ENCODE peak calls at places on chromosomes 5 and 9, in four cellular contexts. One of them, this sample, is unnamed. For H3K4me1, the result is how much of the 10 kb centered on the place peaks cover.

GRCh38 chr5:87674235-87674634 is 261.5 kb upstream of the CCNH start:
- DNase-seq in psoas muscle: no peak
- DNase-seq in spleen: no peak
- DNase-seq in suprapubic skin: no peak
- DNase-seq in this sample: no peak

GRCh38 chr9:137172907-137173794 is 1.3 kb upstream of the TMEM210 start:
- DNase-seq in psoas muscle: no peak
- DNase-seq in spleen: no peak
- DNase-seq in suprapubic skin: no peak
- DNase-seq in this sample: no peak

GRCh38 chr5:7668627-7669026 is 182.3 kb downstream of the CFAP90 start:
- DNase-seq in psoas muscle: no peak
- DNase-seq in spleen: no peak
- DNase-seq in suprapubic skin: no peak
- DNase-seq in this sample: no peak

GRCh38 chr5:69414885-69415583 is at the start of gene MARVELD2:
- DNase-seq in psoas muscle: peak
- DNase-seq in spleen: peak
- DNase-seq in suprapubic skin: peak
- DNase-seq in this sample: no peak

GRCh38 chr9:113155911-113156559 is 5.2 kb downstream of the SLC31A2 start:
- DNase-seq in psoas muscle: no peak
- DNase-seq in spleen: no peak
- DNase-seq in suprapubic skin: no peak
- DNase-seq in this sample: no peak

GRCh38 chr5:59496524-59497134 is 396.9 kb downstream of the PDE4D start:
- DNase-seq in psoas muscle: no peak
- DNase-seq in spleen: peak
- DNase-seq in suprapubic skin: no peak
- DNase-seq in this sample: no peak

GRCh38 chr5:137032929-137033328 is 466.2 kb downstream of the SPOCK1 start:
- DNase-seq in psoas muscle: no peak
- DNase-seq in spleen: no peak
- DNase-seq in suprapubic skin: no peak
- DNase-seq in this sample: no peak

GRCh38 chr5:117892360-117892759 is 1096.0 kb downstream of the DTWD2 start:
- DNase-seq in psoas muscle: no peak
- DNase-seq in spleen: no peak
- DNase-seq in suprapubic skin: no peak
- DNase-seq in this sample: no peak

GRCh38 chr5:439636-440035 is 3.3 kb upstream of the EXOC3 start:
- DNase-seq in psoas muscle: peak
- DNase-seq in spleen: peak
- DNase-seq in suprapubic skin: peak
- DNase-seq in this sample: no peak

GRCh38 chr5:140570058-140570457 is 5.4 kb downstream of the SLC35A4 start:
- DNase-seq in psoas muscle: peak
- DNase-seq in spleen: no peak
- DNase-seq in suprapubic skin: no peak
- DNase-seq in this sample: no peak

GRCh38 chr9:101968392-101968791 is 229.9 kb upstream of the GRIN3A start:
- DNase-seq in psoas muscle: no peak
- DNase-seq in spleen: no peak
- DNase-seq in suprapubic skin: no peak
- DNase-seq in this sample: no peak
- H3K4me1 ChIP-seq in psoas muscle: under half
- H3K4me1 ChIP-seq in spleen: under half
- H3K4me1 ChIP-seq in suprapubic skin: under half
- H3K4me1 ChIP-seq in this sample: under half

GRCh38 chr5:103755974-103756373 is 193.4 kb upstream of the NUDT12 start:
- DNase-seq in psoas muscle: no peak
- DNase-seq in spleen: no peak
- DNase-seq in suprapubic skin: no peak
- DNase-seq in this sample: no peak
- TF ChIP-seq CTCF in psoas muscle: no peak
- TF ChIP-seq CTCF in spleen: no peak
- TF ChIP-seq CTCF in suprapubic skin: no peak
- TF ChIP-seq CTCF in this sample: no peak

GRCh38 chr9:2817987-2818386 is 25.9 kb downstream of the PUM3 start:
- DNase-seq in psoas muscle: no peak
- DNase-seq in spleen: no peak
- DNase-seq in suprapubic skin: no peak
- DNase-seq in this sample: no peak

GRCh38 chr9:2818486-2819121 is 25.3 kb downstream of the PUM3 start:
- DNase-seq in psoas muscle: no peak
- DNase-seq in spleen: no peak
- DNase-seq in suprapubic skin: no peak
- DNase-seq in this sample: no peak

GRCh38 chr9:2816476-2817141 is 27.3 kb downstream of the PUM3 start:
- DNase-seq in psoas muscle: no peak
- DNase-seq in spleen: no peak
- DNase-seq in suprapubic skin: no peak
- DNase-seq in this sample: no peak

GRCh38 chr9:2821855-2822254 is 22.0 kb downstream of the PUM3 start:
- DNase-seq in psoas muscle: no peak
- DNase-seq in spleen: no peak
- DNase-seq in suprapubic skin: no peak
- DNase-seq in this sample: no peak

DNA sequence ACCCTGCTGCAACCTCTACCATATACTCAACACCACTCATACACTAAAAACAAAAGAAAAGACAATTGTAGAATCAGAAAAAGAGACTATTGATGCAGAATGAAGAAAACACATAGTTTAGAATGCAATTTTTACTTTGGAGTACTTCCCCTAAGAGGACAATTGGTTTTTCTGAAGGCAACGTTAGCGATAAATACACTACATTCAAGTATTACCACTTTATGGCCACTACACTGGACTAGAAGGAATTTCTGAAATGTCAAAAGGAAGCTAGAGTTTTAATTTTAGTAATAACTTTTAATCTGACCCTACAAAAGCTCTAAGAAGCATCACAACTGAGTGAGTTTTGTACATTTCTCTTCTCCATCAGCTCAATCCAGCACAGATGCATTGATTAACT is 24.7 kb downstream of the PUM3 start:
- DNase-seq in psoas muscle: no peak
- DNase-seq in spleen: no peak
- DNase-seq in suprapubic skin: no peak
- DNase-seq in this sample: no peak
- H3K4me1 ChIP-seq in psoas muscle: under half
- H3K4me1 ChIP-seq in spleen: under half
- H3K4me1 ChIP-seq in suprapubic skin: under half
- H3K4me1 ChIP-seq in this sample: under half

DNA sequence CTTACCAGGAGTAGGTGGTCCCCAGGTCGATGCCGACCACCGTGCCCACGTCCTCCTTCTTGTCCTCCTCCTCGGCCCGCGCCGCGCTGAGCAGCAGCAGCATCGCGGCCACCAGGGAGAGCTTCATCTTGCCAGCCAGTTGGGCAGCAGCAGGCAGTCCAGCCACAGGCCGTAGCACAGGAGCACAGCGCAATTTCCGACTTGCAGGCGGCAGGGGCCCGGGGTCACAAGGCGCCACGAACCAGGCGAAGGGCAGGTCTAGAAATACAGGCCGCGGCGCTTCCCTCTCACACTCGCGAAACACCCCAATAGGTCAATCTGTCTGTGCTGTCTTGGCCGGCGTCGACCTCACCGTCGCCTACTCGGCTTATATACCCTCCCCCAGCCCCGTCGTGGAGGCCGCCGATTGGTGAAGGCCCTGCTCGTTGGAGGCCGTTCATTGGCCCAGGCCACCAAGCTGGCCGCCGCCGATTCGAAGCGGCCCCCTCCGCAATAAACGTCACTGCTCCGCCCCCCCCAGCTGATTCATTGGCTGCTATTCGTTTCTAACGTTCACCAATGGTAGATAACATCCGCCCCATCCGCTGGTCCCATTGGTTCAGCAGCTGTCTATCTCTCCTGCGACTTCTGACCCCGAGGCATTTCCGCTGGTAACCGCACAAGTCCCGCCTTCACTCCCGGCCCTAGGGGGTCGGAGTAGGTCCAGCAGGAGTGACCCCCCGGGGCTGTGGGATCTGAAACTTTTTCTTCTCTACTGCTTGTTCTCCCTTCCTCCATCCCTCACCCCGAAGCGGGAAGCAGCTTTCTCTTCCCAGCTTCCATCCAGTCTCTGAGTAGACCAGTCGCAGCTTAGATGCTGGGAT is at the start of gene HSPA5:
- DNase-seq in psoas muscle: peak
- DNase-seq in spleen: peak
- DNase-seq in suprapubic skin: peak
- DNase-seq in this sample: peak
- TF ChIP-seq CTCF in psoas muscle: no peak
- TF ChIP-seq CTCF in spleen: no peak
- TF ChIP-seq CTCF in suprapubic skin: peak
- TF ChIP-seq CTCF in this sample: peak

DNA sequence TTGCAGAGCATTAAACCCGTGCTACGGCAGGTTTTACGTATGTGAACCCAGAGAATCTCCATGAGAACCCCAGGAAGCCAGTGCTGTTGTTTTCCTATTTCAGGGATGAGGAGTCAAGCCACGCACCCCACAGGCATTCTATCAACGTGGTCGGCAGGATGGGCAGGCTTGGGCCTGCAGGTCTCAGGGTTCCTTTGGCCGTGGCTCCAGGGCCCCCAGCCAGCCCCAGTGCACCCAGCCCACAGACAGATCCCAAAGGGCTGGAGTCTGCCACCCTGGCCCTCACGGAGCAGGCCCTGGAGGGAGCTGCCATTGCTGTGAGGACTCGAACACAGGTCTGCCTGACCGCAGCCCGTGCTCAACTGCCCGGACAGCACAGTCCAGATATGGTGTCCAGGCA is 77.1 kb upstream of the STXBP1 start:
- DNase-seq in psoas muscle: no peak
- DNase-seq in spleen: no peak
- DNase-seq in suprapubic skin: no peak
- DNase-seq in this sample: no peak
- H3K4me1 ChIP-seq in psoas muscle: under half
- H3K4me1 ChIP-seq in spleen: under half
- H3K4me1 ChIP-seq in suprapubic skin: under half
- H3K4me1 ChIP-seq in this sample: half or more

GRCh38 chr5:54646285-54647101 is 128.9 kb downstream of the SNX18 start:
- DNase-seq in psoas muscle: peak
- DNase-seq in spleen: peak
- DNase-seq in suprapubic skin: peak
- DNase-seq in this sample: peak
- TF ChIP-seq CTCF in psoas muscle: no peak
- TF ChIP-seq CTCF in spleen: peak
- TF ChIP-seq CTCF in suprapubic skin: no peak
- TF ChIP-seq CTCF in this sample: peak

GRCh38 chr9:127109212-127109711 is 13.2 kb downstream of the ANGPTL2 start:
- DNase-seq in psoas muscle: no peak
- DNase-seq in spleen: no peak
- DNase-seq in suprapubic skin: no peak
- DNase-seq in this sample: no peak

GRCh38 chr9:127105805-127106492 is 16.5 kb downstream of the ANGPTL2 start:
- DNase-seq in psoas muscle: no peak
- DNase-seq in spleen: no peak
- DNase-seq in suprapubic skin: no peak
- DNase-seq in this sample: no peak

GRCh38 chr9:127106493-127106855 is 16.0 kb downstream of the ANGPTL2 start:
- DNase-seq in psoas muscle: no peak
- DNase-seq in spleen: no peak
- DNase-seq in suprapubic skin: no peak
- DNase-seq in this sample: no peak

GRCh38 chr9:127108182-127108876 is 14.1 kb downstream of the ANGPTL2 start:
- DNase-seq in psoas muscle: no peak
- DNase-seq in spleen: no peak
- DNase-seq in suprapubic skin: no peak
- DNase-seq in this sample: no peak

GRCh38 chr9:127107344-127108181 is 14.9 kb downstream of the ANGPTL2 start:
- DNase-seq in psoas muscle: no peak
- DNase-seq in spleen: no peak
- DNase-seq in suprapubic skin: no peak
- DNase-seq in this sample: no peak
- H3K4me1 ChIP-seq in psoas muscle: under half
- H3K4me1 ChIP-seq in spleen: under half
- H3K4me1 ChIP-seq in suprapubic skin: under half
- H3K4me1 ChIP-seq in this sample: under half

This sample was measured in esophagus squamous epithelium.